ENCODE peak calls at places on chromosomes 2 and 18, in nine cellular contexts. V is uterus, Y is left ventricle myocardium inferior, W is HAP-1, A is heart right ventricle, F is brain microvascular endothelial cell, J is trophoblast cell, Z is right atrium auricular region, B is GM23338. T is an unnamed sample.

GRCh38 chr18:34352385-34353163 is 127.9 kb upstream of the NOL4 start:
- DNase-seq in V (no peak), Y (no peak), W (no peak), A (no peak), F (no peak), J (no peak), Z (no peak), B (peak; percentile 45), T (no peak)

GRCh38 chr2:20288941-20289340 is 61.7 kb downstream of the PUM2 start:
- DNase-seq in V (no peak), Y (no peak), W (no peak), A (no peak), F (peak; percentile 8), J (peak; percentile 28), Z (no peak), B (no peak), T (peak; percentile 4)

GRCh38 chr2:219433666-219434467 is 776 bp upstream of the SPEG start:
- DNase-seq in V (no peak), Y (no peak), W (peak; percentile 82), A (no peak), F (peak; percentile 45), J (peak; percentile 64), Z (no peak), B (peak; percentile 97), T (no peak)

GRCh38 chr2:136874258-136874657 is 108.9 kb downstream of the THSD7B start:
- DNase-seq in V (no peak), Y (no peak), W (peak; percentile 40), A (no peak), F (peak; percentile 38), J (no peak), Z (no peak), B (peak; percentile 68), T (no peak)

GRCh38 chr2:134499307-134499706 is 219.5 kb downstream of the TMEM163 start:
- DNase-seq in V (no peak), Y (no peak), W (no peak), A (no peak), F (no peak), J (no peak), Z (no peak), B (no peak), T (no peak)

GRCh38 chr2:190695739-190696138 is 46.9 kb downstream of the NAB1 start:
- DNase-seq in V (no peak), Y (no peak), W (no peak), A (no peak), F (no peak), J (no peak), Z (no peak), B (no peak), T (no peak)

GRCh38 chr2:160145471-160145870 is 54.6 kb downstream of the ITGB6 start:
- DNase-seq in V (no peak), Y (no peak), W (no peak), A (no peak), F (no peak), J (no peak), Z (no peak), B (no peak), T (no peak)

GRCh38 chr2:78263571-78263970 is 741.4 kb upstream of the LRRTM4 start:
- DNase-seq in V (no peak), Y (no peak), W (no peak), A (no peak), F (no peak), J (no peak), Z (no peak), B (no peak), T (no peak)

GRCh38 chr2:159677654-159678053 is 34.7 kb upstream of the MARCHF7 start:
- DNase-seq in V (no peak), Y (no peak), W (no peak), A (no peak), F (no peak), J (no peak), Z (no peak), B (no peak), T (no peak)

GRCh38 chr2:203808041-203808750 is 59.4 kb upstream of the CTLA4 start:
- DNase-seq in V (no peak), Y (no peak), W (no peak), A (no peak), F (peak; percentile 97), J (peak; percentile 78), Z (no peak), B (peak; percentile 18), T (peak; percentile 57)

GRCh38 chr2:199379251-199379650 is 78.5 kb downstream of the SATB2 start:
- DNase-seq in V (no peak), Y (no peak), W (no peak), A (no peak), F (peak; percentile 80), J (no peak), Z (no peak), B (no peak), T (no peak)

GRCh38 chr2:62663443-62663842 is 42.1 kb upstream of the EHBP1 start:
- DNase-seq in V (no peak), Y (no peak), W (no peak), A (no peak), F (no peak), J (no peak), Z (no peak), B (no peak), T (no peak)

GRCh38 chr18:7658701-7659100 is 91.6 kb downstream of the PTPRM start:
- DNase-seq in V (no peak), Y (no peak), W (no peak), A (no peak), F (no peak), J (peak; percentile 59), Z (no peak), B (no peak), T (no peak)

GRCh38 chr2:72089537-72089936 is 58.1 kb downstream of the CYP26B1 start:
- DNase-seq in V (no peak), Y (no peak), W (no peak), A (no peak), F (no peak), J (no peak), Z (peak; percentile 13), B (no peak), T (no peak)

GRCh38 chr2:236503100-236503499 is 66.5 kb upstream of the ACKR3 start:
- DNase-seq in V (no peak), Y (no peak), W (no peak), A (no peak), F (no peak), J (no peak), Z (no peak), B (peak; percentile 63), T (no peak)

GRCh38 chr2:111209045-111209514 is 88.4 kb downstream of the BCL2L11 start:
- DNase-seq in V (no peak), Y (no peak), W (no peak), A (no peak), F (peak; percentile 72), J (no peak), Z (no peak), B (no peak), T (peak; percentile 81)

GRCh38 chr2:192190474-192190873 is 4.3 kb downstream of the TMEFF2 start:
- DNase-seq in V (no peak), Y (no peak), W (no peak), A (no peak), F (peak; percentile 20), J (no peak), Z (no peak), B (no peak), T (no peak)
- H3K27me3 ChIP-seq in V (peaks cover 7% of the 10 kb centered on the region), Y (peaks cover 91% of the 10 kb centered on the region), W (peaks cover 19% of the 10 kb centered on the region), A (peaks cover 61% of the 10 kb centered on the region), F (peaks cover 3% of the 10 kb centered on the region), J (peaks cover 24% of the 10 kb centered on the region), Z (peaks cover 15% of the 10 kb centered on the region), B (peaks cover 40% of the 10 kb centered on the region), T (peaks cover 34% of the 10 kb centered on the region)

GRCh38 chr18:48975221-48975816 is 24.6 kb upstream of the SMAD7 start:
- DNase-seq in V (no peak), Y (no peak), W (peak; percentile 29), A (no peak), F (no peak), J (no peak), Z (no peak), B (no peak), T (no peak)

GRCh38 chr18:48975817-48976649 is 25.3 kb upstream of the SMAD7 start:
- DNase-seq in V (peak; percentile 71), Y (peak; percentile 48), W (peak; percentile 65), A (peak; percentile 48), F (no peak), J (no peak), Z (no peak), B (peak; percentile 66), T (no peak)

GRCh38 chr18:48977914-48978313 is 27.1 kb upstream of the SMAD7 start:
- DNase-seq in V (no peak), Y (no peak), W (no peak), A (no peak), F (no peak), J (no peak), Z (no peak), B (no peak), T (no peak)

GRCh38 chr18:48974304-48975220 is 23.8 kb upstream of the SMAD7 start:
- DNase-seq in V (no peak), Y (no peak), W (peak; percentile 44), A (peak; percentile 41), F (no peak), J (no peak), Z (no peak), B (no peak), T (no peak)

GRCh38 chr18:48973731-48974130 is 23.0 kb upstream of the SMAD7 start:
- DNase-seq in V (no peak), Y (no peak), W (no peak), A (no peak), F (no peak), J (no peak), Z (no peak), B (no peak), T (no peak)
- H3K27me3 ChIP-seq in V (no peaks in the 10 kb centered on the region), Y (no peaks in the 10 kb centered on the region), W (no peaks in the 10 kb centered on the region), A (no peaks in the 10 kb centered on the region), F (no peaks in the 10 kb centered on the region), J (no peaks in the 10 kb centered on the region), Z (no peaks in the 10 kb centered on the region), B (peaks cover 34% of the 10 kb centered on the region), T (no peaks in the 10 kb centered on the region)

GRCh38 chr2:66581461-66582363 is 146.8 kb downstream of the MEIS1 start:
- DNase-seq in V (peak; percentile 75), Y (no peak), W (no peak), A (no peak), F (no peak), J (no peak), Z (no peak), B (peak; percentile 77), T (no peak)
- H3K27me3 ChIP-seq in V (no peaks in the 10 kb centered on the region), Y (peaks cover 100% of the 10 kb centered on the region), W (peaks cover 95% of the 10 kb centered on the region), A (peaks cover 99% of the 10 kb centered on the region), F (peaks cover 63% of the 10 kb centered on the region), J (peaks cover 34% of the 10 kb centered on the region), Z (peaks cover 63% of the 10 kb centered on the region), B (peaks cover 99% of the 10 kb centered on the region), T (peaks cover 52% of the 10 kb centered on the region)

GRCh38 chr18:47627030-47627429 is 303.4 kb downstream of the SMAD2 start:
- DNase-seq in V (no peak), Y (no peak), W (no peak), A (no peak), F (no peak), J (no peak), Z (no peak), B (no peak), T (no peak)

GRCh38 chr18:47632970-47633635 is 297.4 kb downstream of the SMAD2 start:
- DNase-seq in V (no peak), Y (no peak), W (no peak), A (no peak), F (no peak), J (no peak), Z (no peak), B (no peak), T (no peak)

DNA sequence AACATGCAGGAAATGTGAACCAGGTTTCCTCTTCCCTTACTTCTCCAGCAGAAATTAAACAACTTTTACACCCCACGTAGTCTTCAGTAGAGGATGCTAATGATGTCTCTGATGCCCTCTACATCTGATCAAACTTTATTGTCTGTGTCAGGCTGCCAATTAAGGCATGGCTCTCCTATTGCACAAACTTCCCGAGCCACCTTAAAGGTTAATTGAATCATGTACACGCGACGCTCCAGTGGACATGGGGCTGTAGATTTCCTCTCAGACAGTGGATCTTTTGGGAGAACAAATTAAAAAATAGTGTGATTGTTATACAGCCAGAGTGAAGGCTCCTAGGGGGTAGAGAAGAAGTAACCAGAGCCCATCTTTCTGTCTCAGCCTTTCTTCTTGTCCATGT is 301.6 kb downstream of the SMAD2 start:
- DNase-seq in V (no peak), Y (no peak), W (no peak), A (no peak), F (no peak), J (no peak), Z (no peak), B (no peak), T (no peak)
- H3K27me3 ChIP-seq in V (no peaks in the 10 kb centered on the region), Y (peaks cover 74% of the 10 kb centered on the region), W (no peaks in the 10 kb centered on the region), A (peaks cover 43% of the 10 kb centered on the region), F (no peaks in the 10 kb centered on the region), J (no peaks in the 10 kb centered on the region), Z (no peaks in the 10 kb centered on the region), B (no peaks in the 10 kb centered on the region), T (no peaks in the 10 kb centered on the region)